ENCODE peak calls at places on chromosomes 11 and 22, in ten cellular contexts. N, E, I, W, D, O, K, J, V and B are unnamed samples.

GRCh38 chr11:13831707-13832106 is 130.8 kb upstream of the SPON1 start:
- DNase-seq in I (no peak), K (no peak), V (peak; percentile 18), N (no peak), O (no peak), E (no peak), W (no peak), D (no peak), J (no peak), B (no peak)

GRCh38 chr11:57336111-57336666 is 497 bp upstream of the SSRP1 start:
- DNase-seq in I (no peak), E (no peak), N (no peak), W (no peak), K (no peak), J (no peak), O (no peak), D (no peak), V (no peak), B (no peak)

GRCh38 chr11:13883042-13883441 is 79.5 kb upstream of the SPON1 start:
- DNase-seq in I (no peak), W (no peak), K (peak; percentile 33), V (no peak), N (no peak), D (no peak), J (no peak), O (no peak), E (no peak), B (no peak)

GRCh38 chr22:20083157-20083890 is 3.3 kb downstream of the DGCR8 start:
- DNase-seq in D (no peak), K (no peak), J (no peak), O (no peak), E (no peak), I (no peak), W (no peak), V (no peak), N (no peak), B (no peak)

GRCh38 chr11:16979708-16980622 is 34.2 kb downstream of the PLEKHA7 start:
- DNase-seq in K (no peak), I (no peak), E (no peak), D (no peak), O (no peak), J (no peak), N (no peak), W (no peak), V (no peak), B (no peak)

GRCh38 chr11:17774232-17775034 is 39.9 kb downstream of the KCNC1 start:
- DNase-seq in N (no peak), D (no peak), E (no peak), I (no peak), J (no peak), O (no peak), V (no peak), W (peak; percentile 32), K (no peak), B (no peak)

GRCh38 chr11:59283825-59284772 is 71.4 kb upstream of the MPEG1 start:
- DNase-seq in V (peak; percentile 71), O (peak; percentile 53), J (peak; percentile 43), W (no peak), I (peak; percentile 75), E (no peak), N (peak; percentile 57), K (peak; percentile 60), D (peak; percentile 29), B (peak; percentile 30)

GRCh38 chr11:27471067-27471587 is 1.5 kb downstream of the LGR4 start:
- DNase-seq in V (peak; percentile 43), E (no peak), K (peak; percentile 41), N (no peak), D (no peak), O (no peak), J (no peak), W (no peak), I (peak; percentile 28), B (no peak)

GRCh38 chr11:124625504-124626168 is 3.0 kb downstream of the TBRG1 start:
- DNase-seq in J (no peak), V (no peak), D (no peak), N (no peak), W (no peak), E (no peak), I (no peak), O (no peak), K (no peak), B (no peak)

GRCh38 chr11:114259551-114259983 is 36.6 kb upstream of the NNMT start:
- DNase-seq in D (no peak), J (no peak), I (no peak), N (no peak), E (no peak), K (no peak), O (no peak), V (no peak), W (peak; percentile 67), B (no peak)

GRCh38 chr11:114259124-114259526 is 37.1 kb upstream of the NNMT start:
- DNase-seq in V (no peak), N (no peak), I (peak; percentile 74), D (no peak), E (no peak), O (no peak), W (peak; percentile 93), J (no peak), K (no peak), B (no peak)

GRCh38 chr11:114258696-114259095 is 37.5 kb upstream of the NNMT start:
- DNase-seq in W (peak; percentile 55), N (no peak), D (no peak), E (no peak), I (no peak), J (no peak), V (no peak), O (no peak), K (no peak), B (no peak)

GRCh38 chr11:114260483-114260882 is 35.7 kb upstream of the NNMT start:
- DNase-seq in I (no peak), J (no peak), V (no peak), O (no peak), D (no peak), N (no peak), K (no peak), W (peak; percentile 69), E (no peak), B (no peak)

GRCh38 chr11:114260077-114260476 is 36.1 kb upstream of the NNMT start:
- DNase-seq in N (no peak), W (peak; percentile 56), E (no peak), O (no peak), K (no peak), J (no peak), D (no peak), V (no peak), I (no peak), B (no peak)
- H3K27ac ChIP-seq in N (no peak overlapping the region), W (peak overlapping the region; percentile 89), E (peak overlapping the region; percentile 60), O (peak overlapping the region; percentile 17), K (no peak overlapping the region), J (no peak overlapping the region), D (no peak overlapping the region), V (no peak overlapping the region), I (peak overlapping the region; percentile 75), B (peak overlapping the region; percentile 91)

GRCh38 chr11:104531075-104531474 is 367.1 kb upstream of the PDGFD start:
- DNase-seq in D (no peak), K (no peak), I (no peak), V (peak; percentile 57), E (no peak), O (no peak), N (no peak), J (no peak), W (no peak), B (no peak)
- TF ChIP-seq CTCF in D (no peak), K (no peak), I (no peak), V (peak; percentile 66), E (no peak), O (no peak), N (peak; percentile 20), J (no peak), W (no peak), B (no peak)

GRCh38 chr11:12402027-12402426 is 24.7 kb downstream of the PARVA start:
- DNase-seq in I (no peak), E (no peak), O (no peak), J (no peak), K (no peak), D (no peak), W (no peak), V (no peak), N (no peak), B (no peak)

GRCh38 chr11:12402691-12403120 is 25.3 kb downstream of the PARVA start:
- DNase-seq in J (no peak), N (no peak), W (no peak), E (no peak), O (no peak), K (no peak), V (no peak), I (no peak), D (no peak), B (no peak)

GRCh38 chr11:12403122-12403994 is 26.0 kb downstream of the PARVA start:
- DNase-seq in D (no peak), E (no peak), I (no peak), O (no peak), J (no peak), W (no peak), N (peak; percentile 85), V (no peak), K (no peak), B (no peak)

GRCh38 chr11:12397953-12398352 is 20.6 kb downstream of the PARVA start:
- DNase-seq in W (peak; percentile 57), V (peak; percentile 28), O (no peak), N (peak; percentile 99), D (no peak), J (no peak), K (no peak), E (no peak), I (no peak), B (peak; percentile 20)

DNA sequence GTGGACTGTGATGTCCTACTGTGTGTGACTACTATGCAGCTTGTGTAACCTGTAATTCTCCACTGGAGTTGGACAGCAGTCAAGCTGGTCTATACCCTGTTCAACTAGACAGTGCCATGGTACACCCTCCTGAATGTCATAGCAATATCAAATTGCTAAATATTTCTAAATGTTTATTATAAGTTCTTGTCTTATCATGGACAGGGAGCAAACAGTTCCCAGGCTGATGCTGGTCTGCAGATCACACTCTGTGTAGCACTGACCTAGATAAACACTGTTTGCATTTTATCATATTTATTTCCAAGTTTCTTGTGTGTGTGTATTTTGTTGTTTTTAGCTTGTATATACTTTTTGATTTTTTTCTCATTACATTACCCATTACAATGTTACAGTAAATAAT is 22.0 kb downstream of the PARVA start:
- DNase-seq in D (no peak), N (peak; percentile 33), K (no peak), W (no peak), J (no peak), O (no peak), I (no peak), E (no peak), V (no peak), B (no peak)
- H3K27ac ChIP-seq in D (no peak overlapping the region), N (peak overlapping the region; percentile 74), K (no peak overlapping the region), W (no peak overlapping the region), J (no peak overlapping the region), O (peak overlapping the region; percentile 77), I (no peak overlapping the region), E (no peak overlapping the region), V (no peak overlapping the region), B (no peak overlapping the region)

DNA sequence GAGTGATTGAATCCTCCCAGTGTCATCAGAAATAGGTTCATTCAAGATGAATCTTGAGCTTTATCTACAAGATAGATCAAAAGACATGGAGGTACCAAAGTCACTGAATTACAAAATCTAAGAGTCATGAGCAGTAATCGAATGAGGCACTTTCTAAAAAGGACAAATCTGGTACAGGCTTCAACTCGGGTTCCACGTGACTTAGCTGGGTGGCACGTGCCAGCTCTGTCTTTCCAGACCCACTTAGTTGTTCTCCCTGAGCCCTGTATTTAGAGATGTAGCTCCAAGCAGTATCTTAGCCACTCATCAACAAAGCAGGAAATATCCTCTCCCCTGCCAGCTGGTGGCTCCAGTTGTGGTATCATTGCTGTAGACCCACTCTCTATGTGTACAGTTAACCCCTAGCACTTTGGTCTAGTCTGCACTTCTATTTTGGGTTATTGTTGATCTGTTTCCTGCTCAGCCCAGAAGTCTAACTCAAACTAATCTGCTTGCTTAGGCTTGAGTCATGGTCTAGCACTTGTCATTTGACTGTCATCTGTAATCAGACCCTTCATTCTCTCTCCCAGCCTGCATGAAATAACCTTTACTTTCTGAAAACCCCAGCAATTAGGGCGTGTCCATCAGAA is 528.7 kb downstream of the ETS1 start:
- DNase-seq in K (no peak), E (no peak), N (no peak), J (no peak), O (no peak), I (no peak), W (no peak), V (peak; percentile 39), D (no peak), B (no peak)
- TF ChIP-seq CTCF in K (no peak), E (no peak), N (no peak), J (no peak), O (no peak), I (no peak), W (no peak), V (no peak), D (no peak), B (no peak)